ENCODE peak calls at places on chromosome 22, in six cellular contexts. One of them, this sample, is unnamed.

GRCh38 chr22:20095521-20095920 is 15.5 kb downstream of the DGCR8 start:
- DNase-seq in AG09309: no peak
- DNase-seq in HTR-8/SVneo: no peak
- DNase-seq in dorsolateral prefrontal cortex: no peak
- DNase-seq in activated CD4-positive, CD25-positive, alpha-beta regulatory T cell treated with anti-CD3 and anti-CD28 coated beads, Interleukin-2, amount 50 U/mL, for 16 hours: no peak
- DNase-seq in LoVo: no peak
- DNase-seq in this sample: no peak

GRCh38 chr22:20641919-20642579 is 131.9 kb upstream of the SERPIND1 start:
- DNase-seq in LoVo: no peak
- DNase-seq in HTR-8/SVneo: no peak
- DNase-seq in AG09309: no peak
- DNase-seq in activated CD4-positive, CD25-positive, alpha-beta regulatory T cell treated with anti-CD3 and anti-CD28 coated beads, Interleukin-2, amount 50 U/mL, for 16 hours: no peak
- DNase-seq in dorsolateral prefrontal cortex: no peak
- DNase-seq in this sample: no peak

GRCh38 chr22:47221840-47222615 is 459.6 kb downstream of the TBC1D22A start:
- DNase-seq in AG09309: no peak
- DNase-seq in LoVo: no peak
- DNase-seq in HTR-8/SVneo: no peak
- DNase-seq in dorsolateral prefrontal cortex: no peak
- DNase-seq in activated CD4-positive, CD25-positive, alpha-beta regulatory T cell treated with anti-CD3 and anti-CD28 coated beads, Interleukin-2, amount 50 U/mL, for 16 hours: no peak
- DNase-seq in this sample: no peak

GRCh38 chr22:39568278-39568981 is 2.1 kb upstream of the CACNA1I start:
- DNase-seq in LoVo: no peak
- DNase-seq in dorsolateral prefrontal cortex: no peak
- DNase-seq in activated CD4-positive, CD25-positive, alpha-beta regulatory T cell treated with anti-CD3 and anti-CD28 coated beads, Interleukin-2, amount 50 U/mL, for 16 hours: no peak
- DNase-seq in AG09309: no peak
- DNase-seq in HTR-8/SVneo: no peak
- DNase-seq in this sample: no peak

GRCh38 chr22:46105494-46106278 is 44.6 kb upstream of the PPARA start:
- DNase-seq in AG09309: peak
- DNase-seq in LoVo: no peak
- DNase-seq in HTR-8/SVneo: no peak
- DNase-seq in dorsolateral prefrontal cortex: no peak
- DNase-seq in activated CD4-positive, CD25-positive, alpha-beta regulatory T cell treated with anti-CD3 and anti-CD28 coated beads, Interleukin-2, amount 50 U/mL, for 16 hours: no peak
- DNase-seq in this sample: peak

GRCh38 chr22:50314455-50315288 is 7.2 kb upstream of the PLXNB2 start:
- DNase-seq in AG09309: no peak
- DNase-seq in dorsolateral prefrontal cortex: no peak
- DNase-seq in activated CD4-positive, CD25-positive, alpha-beta regulatory T cell treated with anti-CD3 and anti-CD28 coated beads, Interleukin-2, amount 50 U/mL, for 16 hours: peak
- DNase-seq in HTR-8/SVneo: no peak
- DNase-seq in LoVo: no peak
- DNase-seq in this sample: no peak

GRCh38 chr22:41366323-41367014 is 15.3 kb upstream of the TEF start:
- DNase-seq in HTR-8/SVneo: no peak
- DNase-seq in LoVo: no peak
- DNase-seq in activated CD4-positive, CD25-positive, alpha-beta regulatory T cell treated with anti-CD3 and anti-CD28 coated beads, Interleukin-2, amount 50 U/mL, for 16 hours: no peak
- DNase-seq in dorsolateral prefrontal cortex: no peak
- DNase-seq in AG09309: no peak
- DNase-seq in this sample: no peak

GRCh38 chr22:26709617-26710390 is 52.4 kb downstream of the MIAT start:
- DNase-seq in activated CD4-positive, CD25-positive, alpha-beta regulatory T cell treated with anti-CD3 and anti-CD28 coated beads, Interleukin-2, amount 50 U/mL, for 16 hours: no peak
- DNase-seq in HTR-8/SVneo: no peak
- DNase-seq in dorsolateral prefrontal cortex: no peak
- DNase-seq in LoVo: no peak
- DNase-seq in AG09309: no peak
- DNase-seq in this sample: no peak

GRCh38 chr22:31161386-31161785 is 1.4 kb downstream of the RNF185 start:
- DNase-seq in dorsolateral prefrontal cortex: no peak
- DNase-seq in AG09309: no peak
- DNase-seq in HTR-8/SVneo: no peak
- DNase-seq in LoVo: no peak
- DNase-seq in activated CD4-positive, CD25-positive, alpha-beta regulatory T cell treated with anti-CD3 and anti-CD28 coated beads, Interleukin-2, amount 50 U/mL, for 16 hours: no peak
- DNase-seq in this sample: no peak

GRCh38 chr22:37982938-37983859 is 1.2 kb downstream of the SOX10 start:
- DNase-seq in HTR-8/SVneo: no peak
- DNase-seq in AG09309: no peak
- DNase-seq in LoVo: no peak
- DNase-seq in activated CD4-positive, CD25-positive, alpha-beta regulatory T cell treated with anti-CD3 and anti-CD28 coated beads, Interleukin-2, amount 50 U/mL, for 16 hours: no peak
- DNase-seq in dorsolateral prefrontal cortex: no peak
- DNase-seq in this sample: no peak

GRCh38 chr22:25472382-25472781 is 92.1 kb upstream of the GRK3 start:
- DNase-seq in dorsolateral prefrontal cortex: no peak
- DNase-seq in HTR-8/SVneo: no peak
- DNase-seq in AG09309: no peak
- DNase-seq in activated CD4-positive, CD25-positive, alpha-beta regulatory T cell treated with anti-CD3 and anti-CD28 coated beads, Interleukin-2, amount 50 U/mL, for 16 hours: no peak
- DNase-seq in LoVo: no peak
- DNase-seq in this sample: no peak

GRCh38 chr22:40520562-40520961 is 116.0 kb downstream of the MRTFA start:
- DNase-seq in LoVo: no peak
- DNase-seq in AG09309: no peak
- DNase-seq in HTR-8/SVneo: no peak
- DNase-seq in activated CD4-positive, CD25-positive, alpha-beta regulatory T cell treated with anti-CD3 and anti-CD28 coated beads, Interleukin-2, amount 50 U/mL, for 16 hours: no peak
- DNase-seq in dorsolateral prefrontal cortex: no peak
- DNase-seq in this sample: no peak

GRCh38 chr22:50189184-50189848 is 3.6 kb downstream of the TRABD start:
- DNase-seq in LoVo: no peak
- DNase-seq in dorsolateral prefrontal cortex: no peak
- DNase-seq in AG09309: no peak
- DNase-seq in activated CD4-positive, CD25-positive, alpha-beta regulatory T cell treated with anti-CD3 and anti-CD28 coated beads, Interleukin-2, amount 50 U/mL, for 16 hours: no peak
- DNase-seq in HTR-8/SVneo: no peak
- DNase-seq in this sample: no peak

GRCh38 chr22:44459041-44459440 is 39.0 kb downstream of the RTL6 start:
- DNase-seq in AG09309: no peak
- DNase-seq in dorsolateral prefrontal cortex: no peak
- DNase-seq in HTR-8/SVneo: no peak
- DNase-seq in activated CD4-positive, CD25-positive, alpha-beta regulatory T cell treated with anti-CD3 and anti-CD28 coated beads, Interleukin-2, amount 50 U/mL, for 16 hours: no peak
- DNase-seq in LoVo: no peak
- DNase-seq in this sample: no peak

GRCh38 chr22:46852771-46853170 is 90.3 kb downstream of the TBC1D22A start:
- DNase-seq in dorsolateral prefrontal cortex: no peak
- DNase-seq in activated CD4-positive, CD25-positive, alpha-beta regulatory T cell treated with anti-CD3 and anti-CD28 coated beads, Interleukin-2, amount 50 U/mL, for 16 hours: no peak
- DNase-seq in LoVo: no peak
- DNase-seq in AG09309: no peak
- DNase-seq in HTR-8/SVneo: no peak
- DNase-seq in this sample: no peak

GRCh38 chr22:31647516-31647915 is 14.5 kb downstream of the PISD start:
- DNase-seq in LoVo: no peak
- DNase-seq in HTR-8/SVneo: no peak
- DNase-seq in activated CD4-positive, CD25-positive, alpha-beta regulatory T cell treated with anti-CD3 and anti-CD28 coated beads, Interleukin-2, amount 50 U/mL, for 16 hours: no peak
- DNase-seq in AG09309: peak
- DNase-seq in dorsolateral prefrontal cortex: no peak
- DNase-seq in this sample: no peak

GRCh38 chr22:38832005-38832978 is 11.5 kb downstream of the NPTXR start:
- DNase-seq in activated CD4-positive, CD25-positive, alpha-beta regulatory T cell treated with anti-CD3 and anti-CD28 coated beads, Interleukin-2, amount 50 U/mL, for 16 hours: no peak
- DNase-seq in HTR-8/SVneo: no peak
- DNase-seq in AG09309: no peak
- DNase-seq in dorsolateral prefrontal cortex: peak
- DNase-seq in LoVo: no peak
- DNase-seq in this sample: no peak

GRCh38 chr22:49634006-49634772 is 193.5 kb downstream of the BRD1 start:
- DNase-seq in dorsolateral prefrontal cortex: no peak
- DNase-seq in activated CD4-positive, CD25-positive, alpha-beta regulatory T cell treated with anti-CD3 and anti-CD28 coated beads, Interleukin-2, amount 50 U/mL, for 16 hours: no peak
- DNase-seq in HTR-8/SVneo: no peak
- DNase-seq in LoVo: no peak
- DNase-seq in AG09309: no peak
- DNase-seq in this sample: no peak

GRCh38 chr22:19522190-19522880 is 1.9 kb downstream of the CLDN5 start:
- DNase-seq in activated CD4-positive, CD25-positive, alpha-beta regulatory T cell treated with anti-CD3 and anti-CD28 coated beads, Interleukin-2, amount 50 U/mL, for 16 hours: no peak
- DNase-seq in HTR-8/SVneo: no peak
- DNase-seq in AG09309: no peak
- DNase-seq in dorsolateral prefrontal cortex: no peak
- DNase-seq in LoVo: no peak
- DNase-seq in this sample: no peak

GRCh38 chr22:41940853-41941765 is 5.8 kb downstream of the CENPM start:
- DNase-seq in AG09309: peak
- DNase-seq in HTR-8/SVneo: peak
- DNase-seq in LoVo: peak
- DNase-seq in dorsolateral prefrontal cortex: peak
- DNase-seq in activated CD4-positive, CD25-positive, alpha-beta regulatory T cell treated with anti-CD3 and anti-CD28 coated beads, Interleukin-2, amount 50 U/mL, for 16 hours: peak
- DNase-seq in this sample: peak

GRCh38 chr22:19576460-19577421 is 52.5 kb upstream of the CLDN5 start:
- DNase-seq in dorsolateral prefrontal cortex: no peak
- DNase-seq in HTR-8/SVneo: peak
- DNase-seq in activated CD4-positive, CD25-positive, alpha-beta regulatory T cell treated with anti-CD3 and anti-CD28 coated beads, Interleukin-2, amount 50 U/mL, for 16 hours: peak
- DNase-seq in AG09309: peak
- DNase-seq in LoVo: no peak
- DNase-seq in this sample: no peak

GRCh38 chr22:31973739-31974138 is 29.4 kb downstream of the YWHAH start:
- DNase-seq in HTR-8/SVneo: no peak
- DNase-seq in dorsolateral prefrontal cortex: no peak
- DNase-seq in LoVo: peak
- DNase-seq in AG09309: no peak
- DNase-seq in activated CD4-positive, CD25-positive, alpha-beta regulatory T cell treated with anti-CD3 and anti-CD28 coated beads, Interleukin-2, amount 50 U/mL, for 16 hours: no peak
- DNase-seq in this sample: no peak

GRCh38 chr22:26385164-26385563 is 43.9 kb upstream of the ASPHD2 start:
- DNase-seq in AG09309: no peak
- DNase-seq in LoVo: no peak
- DNase-seq in dorsolateral prefrontal cortex: no peak
- DNase-seq in HTR-8/SVneo: no peak
- DNase-seq in activated CD4-positive, CD25-positive, alpha-beta regulatory T cell treated with anti-CD3 and anti-CD28 coated beads, Interleukin-2, amount 50 U/mL, for 16 hours: no peak
- DNase-seq in this sample: no peak

GRCh38 chr22:39658367-39658766 is 87.8 kb downstream of the CACNA1I start:
- DNase-seq in AG09309: no peak
- DNase-seq in LoVo: no peak
- DNase-seq in dorsolateral prefrontal cortex: no peak
- DNase-seq in activated CD4-positive, CD25-positive, alpha-beta regulatory T cell treated with anti-CD3 and anti-CD28 coated beads, Interleukin-2, amount 50 U/mL, for 16 hours: no peak
- DNase-seq in HTR-8/SVneo: no peak
- DNase-seq in this sample: no peak

GRCh38 chr22:39212721-39213376 is 31.9 kb downstream of the PDGFB start:
- DNase-seq in AG09309: no peak
- DNase-seq in dorsolateral prefrontal cortex: no peak
- DNase-seq in HTR-8/SVneo: peak
- DNase-seq in LoVo: peak
- DNase-seq in activated CD4-positive, CD25-positive, alpha-beta regulatory T cell treated with anti-CD3 and anti-CD28 coated beads, Interleukin-2, amount 50 U/mL, for 16 hours: no peak
- DNase-seq in this sample: no peak

GRCh38 chr22:47020157-47020556 is 257.7 kb downstream of the TBC1D22A start:
- DNase-seq in dorsolateral prefrontal cortex: no peak
- DNase-seq in activated CD4-positive, CD25-positive, alpha-beta regulatory T cell treated with anti-CD3 and anti-CD28 coated beads, Interleukin-2, amount 50 U/mL, for 16 hours: no peak
- DNase-seq in HTR-8/SVneo: no peak
- DNase-seq in LoVo: no peak
- DNase-seq in AG09309: no peak
- DNase-seq in this sample: no peak